ENCODE peak calls at places on chromosomes 6 and 20, in seven cellular contexts. Z is NCI-H1105, O is dermis microvascular lymphatic vessel endothelial cell, I is AG10803, L is mucosa of gallbladder, R is mesenchymal stem cell, F is left cardiac atrium. A is an unnamed sample.

GRCh38 chr6:11460837-11461661 is 76.5 kb upstream of the TMEM170B start:
- DNase-seq in Z (no peak), O (no peak), R (no peak), F (no peak), I (no peak), L (no peak), A (no peak)

GRCh38 chr20:24779166-24779565 is 169.9 kb upstream of the CST7 start:
- DNase-seq in R (no peak), F (no peak), L (peak), O (no peak), I (no peak), Z (no peak), A (no peak)

GRCh38 chr6:105099371-105099770 is 80.4 kb downstream of the POPDC3 start:
- DNase-seq in F (no peak), L (no peak), I (no peak), Z (no peak), R (no peak), O (no peak), A (no peak)

GRCh38 chr6:157537518-157537917 is 156.5 kb downstream of the ZDHHC14 start:
- DNase-seq in F (no peak), L (no peak), I (peak), R (no peak), O (no peak), Z (no peak), A (no peak)

GRCh38 chr6:108132863-108133262 is 33.0 kb upstream of the NR2E1 start:
- DNase-seq in Z (no peak), I (no peak), L (no peak), F (no peak), O (no peak), R (no peak), A (no peak)

GRCh38 chr6:110214338-110214737 is 34.1 kb downstream of the CDC40 start:
- DNase-seq in L (no peak), Z (no peak), F (no peak), O (peak), R (no peak), I (no peak), A (no peak)

GRCh38 chr6:143140767-143141166 is 80.1 kb downstream of the AIG1 start:
- DNase-seq in Z (no peak), O (no peak), L (no peak), F (peak), R (no peak), I (no peak), A (no peak)

GRCh38 chr6:154154389-154154967 is 115.4 kb downstream of the OPRM1 start:
- DNase-seq in F (peak), R (peak), Z (peak), I (peak), L (peak), O (peak), A (peak)

GRCh38 chr6:90226257-90226656 is 70.4 kb downstream of the BACH2 start:
- DNase-seq in F (no peak), L (no peak), O (no peak), R (peak), I (peak), Z (no peak), A (no peak)

GRCh38 chr20:46260480-46260879 is 47.8 kb downstream of the CDH22 start:
- DNase-seq in O (no peak), L (no peak), R (no peak), Z (no peak), I (peak), F (peak), A (no peak)

GRCh38 chr6:24520929-24521546 is 26.3 kb downstream of the ALDH5A1 start:
- DNase-seq in F (peak), R (peak), L (peak), O (peak), Z (no peak), I (peak), A (peak)

GRCh38 chr6:27812805-27813626 is 99.2 kb downstream of the OR2B2 start:
- DNase-seq in Z (no peak), R (no peak), I (no peak), F (no peak), L (no peak), O (no peak), A (no peak)